ENCODE peak calls at places on chromosomes 11 and 22, in four cellular contexts. J, M, P and G are unnamed samples.

GRCh38 chr11:69442012-69442806 is 39.3 kb upstream of the LINC01488 start:
- DNase-seq in J (no peak), M (no peak), P (no peak), G (peak)

GRCh38 chr22:26429458-26430238 is 588 bp downstream of the ASPHD2 start:
- DNase-seq in J (peak), M (no peak), P (no peak), G (no peak)

GRCh38 chr11:43511959-43512358 is 153.2 kb downstream of the TTC17 start:
- DNase-seq in J (no peak), M (no peak), P (no peak), G (no peak)

GRCh38 chr11:7545611-7546010 is 31.8 kb downstream of the PPFIBP2 start:
- DNase-seq in J (no peak), M (no peak), P (no peak), G (no peak)

GRCh38 chr11:128697645-128698174 is 3.8 kb downstream of the FLI1 start:
- DNase-seq in J (no peak), M (no peak), P (no peak), G (no peak)

GRCh38 chr22:37525073-37525745 is 6.0 kb upstream of the CARD10 start:
- DNase-seq in J (no peak), M (peak), P (peak), G (no peak)

GRCh38 chr11:14645985-14646900 is 2.6 kb downstream of the PDE3B start:
- DNase-seq in J (no peak), M (no peak), P (peak), G (no peak)

GRCh38 chr22:49972163-49973017 is 11.8 kb downstream of the PIM3 start:
- DNase-seq in J (peak), M (no peak), P (no peak), G (peak)

GRCh38 chr11:125091247-125091876 is 20.1 kb downstream of the TMEM218 start:
- DNase-seq in J (no peak), M (peak), P (peak), G (no peak)

GRCh38 chr11:45234306-45235006 is 51.7 kb downstream of the SYT13 start:
- DNase-seq in J (no peak), M (no peak), P (no peak), G (no peak)

GRCh38 chr22:19648419-19648929 is 65.8 kb upstream of the SEPTIN5 start:
- DNase-seq in J (no peak), M (no peak), P (no peak), G (no peak)

GRCh38 chr11:10309163-10310093 is 4.6 kb downstream of the ADM start:
- DNase-seq in J (peak), M (peak), P (peak), G (peak)

GRCh38 chr11:35282226-35282882 is 137.0 kb downstream of the SLC1A2 start:
- DNase-seq in J (no peak), M (no peak), P (peak), G (no peak)

GRCh38 chr11:47595029-47595428 is 818 bp upstream of the C1QTNF4 start:
- DNase-seq in J (no peak), M (no peak), P (no peak), G (no peak)

GRCh38 chr22:30427871-30428270 is 2.3 kb downstream of the MTFP1 start:
- DNase-seq in J (no peak), M (no peak), P (no peak), G (no peak)

GRCh38 chr11:33454264-33454663 is 197.1 kb downstream of the HIPK3 start:
- DNase-seq in J (no peak), M (no peak), P (no peak), G (no peak)

GRCh38 chr11:83087035-83087434 is 15.3 kb upstream of the RAB30 start:
- DNase-seq in J (no peak), M (no peak), P (peak), G (no peak)

GRCh38 chr11:2762451-2762850 is 62.7 kb upstream of the KCNQ1OT1 start:
- DNase-seq in J (no peak), M (no peak), P (no peak), G (no peak)

GRCh38 chr22:37556750-37557149 is 3.5 kb upstream of the CDC42EP1 start:
- DNase-seq in J (no peak), M (no peak), P (no peak), G (no peak)

GRCh38 chr11:65506316-65506769 is 7.5 kb downstream of the MALAT1 start:
- DNase-seq in J (no peak), M (no peak), P (no peak), G (no peak)

GRCh38 chr22:47062126-47062525 is 299.7 kb downstream of the TBC1D22A start:
- DNase-seq in J (no peak), M (no peak), P (no peak), G (peak)

DNA sequence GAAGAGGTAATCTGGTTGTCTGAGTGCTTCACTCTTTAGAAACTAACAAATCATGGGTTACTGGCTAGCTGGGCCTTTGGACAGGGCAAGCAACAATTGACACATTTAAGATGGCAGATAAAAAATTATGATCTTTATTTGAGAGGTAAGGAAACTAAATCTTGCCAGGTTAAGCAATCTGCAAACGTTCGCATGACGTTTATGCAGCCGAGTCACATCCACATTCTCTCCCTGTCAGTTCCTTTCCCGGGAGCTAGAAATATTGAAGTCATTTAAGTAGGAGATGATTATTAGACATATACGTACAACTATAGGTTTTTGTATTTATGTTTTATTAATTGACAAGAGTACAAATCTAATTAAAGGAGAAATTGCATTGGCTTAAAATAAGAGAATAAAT is 57.4 kb upstream of the RCN1 start:
- DNase-seq in J (no peak), M (no peak), P (peak), G (no peak)
- H3K27ac ChIP-seq in J (no peak), M (no peak), P (no peak), G (no peak)

DNA sequence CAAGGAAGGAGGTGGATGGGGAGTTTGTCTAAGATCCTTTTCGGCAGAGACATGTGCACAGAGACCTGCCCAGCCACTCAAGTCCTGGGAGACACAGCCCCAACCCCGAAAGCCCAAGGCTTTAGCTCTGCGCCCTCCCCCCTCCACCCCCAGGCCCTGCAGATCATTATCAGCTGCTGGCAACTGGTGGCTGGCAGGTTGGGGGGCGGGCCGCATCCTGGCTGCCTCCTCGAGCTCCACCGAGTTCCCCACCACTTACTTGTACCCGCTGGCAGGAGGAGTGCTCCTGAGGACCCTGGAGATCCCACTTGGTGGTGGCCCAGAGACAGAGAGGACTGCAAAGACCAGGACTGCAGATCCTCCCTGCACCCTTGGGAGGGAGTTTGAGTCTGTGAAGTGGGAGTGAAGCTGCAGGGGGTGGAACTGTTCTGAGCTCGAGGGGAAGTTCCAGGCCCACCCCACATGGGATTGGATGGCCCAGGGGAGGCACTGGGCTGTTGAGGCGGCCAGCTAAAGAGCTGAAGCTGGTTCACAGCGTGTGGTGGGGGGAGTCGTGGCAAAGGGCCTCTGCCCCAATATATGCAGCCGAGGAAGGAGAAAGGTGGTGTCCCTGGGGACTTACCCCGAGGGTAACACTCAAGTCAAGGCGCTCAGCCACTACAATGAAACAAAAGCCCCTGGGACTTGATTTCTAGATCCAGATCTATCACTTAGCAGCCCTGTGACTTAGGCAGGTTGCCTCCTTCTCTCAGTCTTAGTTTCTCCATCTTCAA is 19.9 kb upstream of the CCDC86 start:
- DNase-seq in J (no peak), M (no peak), P (no peak), G (no peak)
- H3K4me3 ChIP-seq in J (no peak), M (no peak), P (no peak), G (no peak)

DNA sequence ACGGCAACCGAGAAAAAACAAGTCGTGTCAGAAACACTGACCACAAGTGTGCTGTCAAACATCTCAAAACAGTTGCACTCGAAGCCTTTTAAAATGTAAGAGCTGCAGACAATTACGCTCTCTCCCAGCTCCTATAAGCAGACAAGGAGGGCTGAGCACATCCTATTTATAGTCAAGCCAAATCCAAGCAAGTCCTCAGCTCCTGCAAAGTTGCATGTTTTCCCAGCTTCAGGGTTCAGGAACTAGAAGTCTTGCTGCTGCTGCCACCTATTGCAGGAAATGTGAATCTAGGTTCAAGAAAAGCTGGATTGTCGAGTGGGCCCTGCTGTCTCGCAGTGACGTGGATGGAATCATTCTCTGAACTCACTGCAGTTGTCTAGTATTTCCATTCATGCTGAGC is 15.5 kb downstream of the EFCAB6 start:
- DNase-seq in J (no peak), M (no peak), P (peak), G (no peak)
- TF ChIP-seq CTCF in J (peak), M (peak), P (peak), G (no peak)

GRCh38 chr11:11984563-11984962 is 23.9 kb downstream of the DKK3 start:
- DNase-seq in J (no peak), M (no peak), P (no peak), G (no peak)
- H3K27ac ChIP-seq in J (no peak), M (peak), P (no peak), G (no peak)

GRCh38 chr11:123111465-123111864 is 49.5 kb upstream of the HSPA8 start:
- DNase-seq in J (no peak), M (peak), P (peak), G (no peak)

GRCh38 chr11:123107945-123108344 is 46.0 kb upstream of the HSPA8 start:
- DNase-seq in J (no peak), M (no peak), P (no peak), G (no peak)

DNA sequence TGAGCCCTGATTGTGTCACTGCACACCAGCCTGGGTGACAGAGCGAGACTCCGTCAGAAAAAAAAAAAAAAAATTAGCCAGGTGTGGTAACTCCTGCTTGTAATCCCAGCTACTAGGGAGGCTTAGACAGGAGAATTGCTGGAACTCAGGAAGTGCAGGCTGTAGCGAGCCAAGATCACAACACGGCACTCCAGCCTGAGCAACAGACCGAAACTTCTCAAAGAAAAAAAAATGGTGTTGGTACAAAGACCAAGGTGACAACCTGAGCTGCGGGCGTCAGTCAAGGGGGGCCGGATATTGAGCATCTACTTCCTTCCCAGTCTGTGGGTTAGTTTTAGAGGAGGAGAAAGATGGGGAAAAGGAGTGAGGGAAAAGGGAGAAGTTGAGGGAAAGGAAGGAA is 48.5 kb upstream of the HSPA8 start:
- DNase-seq in J (no peak), M (no peak), P (no peak), G (no peak)
- H3K4me3 ChIP-seq in J (no peak), M (no peak), P (no peak), G (no peak)

GRCh38 chr11:110735431-110736157 is 23.4 kb upstream of the ARHGAP20 start:
- DNase-seq in J (no peak), M (no peak), P (peak), G (no peak)
- TF ChIP-seq CTCF in J (no peak), M (no peak), P (no peak), G (no peak)

DNA sequence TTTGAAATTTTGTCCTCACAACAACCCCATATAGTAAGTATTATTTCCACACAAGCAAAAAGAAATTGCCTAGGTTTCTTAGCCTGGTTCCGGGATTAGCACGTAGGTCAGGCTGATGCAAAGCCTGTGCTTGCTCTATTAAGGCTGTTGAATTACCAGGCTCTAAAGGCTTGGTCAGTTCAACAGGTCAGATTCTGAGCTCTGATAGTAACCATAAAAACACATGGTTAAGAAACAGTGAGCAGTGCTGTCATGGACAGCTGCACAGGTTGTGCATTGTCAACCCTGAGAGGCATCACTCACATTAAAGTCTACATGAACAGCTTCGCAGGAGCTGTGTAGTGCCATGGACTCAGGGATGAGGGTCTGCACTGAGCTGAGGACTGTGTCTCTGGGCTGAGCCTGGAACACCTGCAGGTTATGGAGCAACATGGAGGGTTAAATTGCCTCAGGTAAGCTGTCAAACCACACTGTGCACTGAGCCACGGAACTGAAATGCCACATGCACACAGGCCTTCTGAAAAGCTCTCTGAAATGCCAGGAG is 98.0 kb downstream of the PIWIL4 start:
- DNase-seq in J (no peak), M (no peak), P (no peak), G (no peak)
- H3K27ac ChIP-seq in J (no peak), M (no peak), P (no peak), G (no peak)